ENCODE peak calls at places on chromosomes 12 and 14, in four cellular contexts. One of them, this sample, is unnamed.

GRCh38 chr12:33555128-33555527 is 115.5 kb upstream of the SYT10 start:
- DNase-seq in uterus: no peak
- DNase-seq in G401: no peak
- DNase-seq in SHP77: no peak
- DNase-seq in this sample: no peak

GRCh38 chr12:107492393-107493134 is 193.0 kb upstream of the PWP1 start:
- DNase-seq in SHP77: no peak
- DNase-seq in uterus: no peak
- DNase-seq in G401: no peak
- DNase-seq in this sample: no peak

GRCh38 chr14:32330356-32331226 is 1.5 kb downstream of the AKAP6 start:
- DNase-seq in G401: peak; percentile 39
- DNase-seq in uterus: no peak
- DNase-seq in SHP77: no peak
- DNase-seq in this sample: peak; percentile 23

GRCh38 chr12:104694161-104694560 is 237.4 kb downstream of the CHST11 start:
- DNase-seq in SHP77: no peak
- DNase-seq in G401: no peak
- DNase-seq in uterus: no peak
- DNase-seq in this sample: no peak

GRCh38 chr14:69485261-69485660 is 733 bp downstream of the PLEKHD1 start:
- DNase-seq in SHP77: no peak
- DNase-seq in G401: no peak
- DNase-seq in uterus: no peak
- DNase-seq in this sample: no peak

GRCh38 chr12:13061377-13061776 is 17.2 kb downstream of the FAM234B start:
- DNase-seq in G401: no peak
- DNase-seq in SHP77: no peak
- DNase-seq in uterus: no peak
- DNase-seq in this sample: no peak

GRCh38 chr12:94305293-94305957 is 154.2 kb downstream of the CEP83 start:
- DNase-seq in uterus: no peak
- DNase-seq in SHP77: no peak
- DNase-seq in G401: no peak
- DNase-seq in this sample: no peak

GRCh38 chr12:56411781-56412639 is 37.2 kb downstream of the TIMELESS start:
- DNase-seq in G401: no peak
- DNase-seq in uterus: no peak
- DNase-seq in SHP77: no peak
- DNase-seq in this sample: no peak

GRCh38 chr12:47799357-47799955 is 20.2 kb downstream of the HDAC7 start:
- DNase-seq in SHP77: no peak
- DNase-seq in uterus: no peak
- DNase-seq in G401: no peak
- DNase-seq in this sample: peak; percentile 82

GRCh38 chr14:50607181-50607580 is 47.2 kb downstream of the ATL1 start:
- DNase-seq in SHP77: no peak
- DNase-seq in G401: no peak
- DNase-seq in uterus: no peak
- DNase-seq in this sample: no peak

GRCh38 chr12:122090759-122091535 is 12.4 kb downstream of the MLXIP start:
- DNase-seq in G401: no peak
- DNase-seq in SHP77: no peak
- DNase-seq in uterus: peak; percentile 55
- DNase-seq in this sample: no peak

GRCh38 chr12:132285311-132285741 is 44.1 kb downstream of the GALNT9 start:
- DNase-seq in SHP77: no peak
- DNase-seq in G401: no peak
- DNase-seq in uterus: no peak
- DNase-seq in this sample: no peak

GRCh38 chr14:67622675-67623074 is 3.0 kb downstream of the ARG2 start:
- DNase-seq in SHP77: peak; percentile 54
- DNase-seq in G401: peak; percentile 44
- DNase-seq in uterus: no peak
- DNase-seq in this sample: peak; percentile 76

GRCh38 chr12:93526786-93527428 is 45.6 kb upstream of the SOCS2 start:
- DNase-seq in uterus: no peak
- DNase-seq in G401: no peak
- DNase-seq in SHP77: peak; percentile 9
- DNase-seq in this sample: no peak

GRCh38 chr12:111274820-111275219 is 94.1 kb downstream of the PHETA1 start:
- DNase-seq in uterus: no peak
- DNase-seq in SHP77: no peak
- DNase-seq in G401: no peak
- DNase-seq in this sample: no peak

GRCh38 chr14:68685419-68686211 is 107.3 kb downstream of the ZFP36L1 start:
- DNase-seq in G401: no peak
- DNase-seq in SHP77: no peak
- DNase-seq in uterus: peak; percentile 18
- DNase-seq in this sample: no peak

GRCh38 chr12:52488736-52489135 is 4.3 kb downstream of the KRT6A start:
- DNase-seq in G401: no peak
- DNase-seq in uterus: no peak
- DNase-seq in SHP77: no peak
- DNase-seq in this sample: no peak

GRCh38 chr14:98959958-98960616 is 311.9 kb downstream of the BCL11B start:
- DNase-seq in SHP77: no peak
- DNase-seq in G401: no peak
- DNase-seq in uterus: no peak
- DNase-seq in this sample: no peak

GRCh38 chr12:50574621-50575348 is 70.0 kb downstream of the DIP2B start:
- DNase-seq in uterus: no peak
- DNase-seq in SHP77: no peak
- DNase-seq in G401: no peak
- DNase-seq in this sample: no peak

GRCh38 chr14:67487937-67488893 is at the start of gene TMEM229B:
- DNase-seq in SHP77: no peak
- DNase-seq in G401: no peak
- DNase-seq in uterus: no peak
- DNase-seq in this sample: peak; percentile 43

GRCh38 chr12:46921754-46922113 is 95.9 kb upstream of the SLC38A4 start:
- DNase-seq in SHP77: no peak
- DNase-seq in G401: no peak
- DNase-seq in uterus: no peak
- DNase-seq in this sample: peak; percentile 35

This sample was measured in Ammon's horn.